ENCODE peak calls at places on chromosome 12, in nine cellular contexts. Y is sigmoid colon, J is DND-41, Z is lower lobe of right lung, G is tibial nerve, W is left ventricle myocardium inferior, T is neural progenitor cell, X is tibial artery, Q is upper lobe of left lung. O is an unnamed sample.
A peak's percentile ranks its signal among the peaks of the same experiment; 100 is the strongest.

GRCh38 chr12:68980476-68981212 is 47.7 kb upstream of the CPM start:
- DNase-seq in Z (no peak), G (no peak), J (no peak), Y (peak; percentile 69), W (no peak), T (no peak), Q (no peak), X (no peak), O (no peak)

GRCh38 chr12:58443273-58443980 is 476.9 kb downstream of the LRIG3 start:
- DNase-seq in G (no peak), W (no peak), J (no peak), Z (no peak), Y (no peak), Q (no peak), T (peak; percentile 42), X (no peak), O (no peak)

GRCh38 chr12:27999521-27999920 is 27.0 kb upstream of the PTHLH start:
- DNase-seq in W (no peak), J (no peak), Z (no peak), Q (no peak), Y (no peak), G (no peak), T (no peak), X (no peak), O (no peak)

GRCh38 chr12:31603546-31604009 is 12.6 kb upstream of the DENND5B start:
- DNase-seq in Q (no peak), G (no peak), T (no peak), W (no peak), J (no peak), Z (no peak), X (no peak), Y (no peak), O (no peak)

GRCh38 chr12:1777798-1778197 is 42.6 kb upstream of the LRTM2 start:
- DNase-seq in G (no peak), W (no peak), Q (no peak), J (no peak), T (no peak), Y (no peak), X (no peak), Z (no peak), O (peak; percentile 55)

GRCh38 chr12:115916910-115917668 is 360.4 kb downstream of the MED13L start:
- DNase-seq in G (peak; percentile 55), J (peak; percentile 48), T (peak; percentile 77), Q (peak; percentile 61), X (peak; percentile 45), Y (peak; percentile 65), W (peak; percentile 50), Z (peak; percentile 76), O (no peak)

GRCh38 chr12:57369202-57369601 is 61.6 kb downstream of the R3HDM2 start:
- DNase-seq in X (no peak), T (no peak), Q (no peak), G (no peak), Y (no peak), J (no peak), Z (no peak), W (no peak), O (no peak)

GRCh38 chr12:92244036-92244435 is 98.4 kb upstream of the BTG1 start:
- DNase-seq in J (no peak), Z (no peak), X (peak; percentile 40), G (peak; percentile 62), T (no peak), W (no peak), Q (no peak), Y (peak; percentile 73), O (no peak)

GRCh38 chr12:107845980-107846659 is 71.6 kb downstream of the ASCL4 start:
- DNase-seq in Q (no peak), W (no peak), Z (no peak), X (no peak), G (no peak), Y (no peak), T (no peak), J (no peak), O (no peak)

GRCh38 chr12:42792265-42792664 is 202.7 kb upstream of the PRICKLE1 start:
- DNase-seq in X (no peak), W (no peak), T (no peak), J (no peak), Y (no peak), Q (no peak), Z (no peak), G (no peak), O (no peak)
- TF ChIP-seq CTCF in X (no peak), W (no peak), T (peak; percentile 34), J (no peak), Y (no peak), Q (no peak), Z (no peak), G (no peak), O (no peak)

DNA sequence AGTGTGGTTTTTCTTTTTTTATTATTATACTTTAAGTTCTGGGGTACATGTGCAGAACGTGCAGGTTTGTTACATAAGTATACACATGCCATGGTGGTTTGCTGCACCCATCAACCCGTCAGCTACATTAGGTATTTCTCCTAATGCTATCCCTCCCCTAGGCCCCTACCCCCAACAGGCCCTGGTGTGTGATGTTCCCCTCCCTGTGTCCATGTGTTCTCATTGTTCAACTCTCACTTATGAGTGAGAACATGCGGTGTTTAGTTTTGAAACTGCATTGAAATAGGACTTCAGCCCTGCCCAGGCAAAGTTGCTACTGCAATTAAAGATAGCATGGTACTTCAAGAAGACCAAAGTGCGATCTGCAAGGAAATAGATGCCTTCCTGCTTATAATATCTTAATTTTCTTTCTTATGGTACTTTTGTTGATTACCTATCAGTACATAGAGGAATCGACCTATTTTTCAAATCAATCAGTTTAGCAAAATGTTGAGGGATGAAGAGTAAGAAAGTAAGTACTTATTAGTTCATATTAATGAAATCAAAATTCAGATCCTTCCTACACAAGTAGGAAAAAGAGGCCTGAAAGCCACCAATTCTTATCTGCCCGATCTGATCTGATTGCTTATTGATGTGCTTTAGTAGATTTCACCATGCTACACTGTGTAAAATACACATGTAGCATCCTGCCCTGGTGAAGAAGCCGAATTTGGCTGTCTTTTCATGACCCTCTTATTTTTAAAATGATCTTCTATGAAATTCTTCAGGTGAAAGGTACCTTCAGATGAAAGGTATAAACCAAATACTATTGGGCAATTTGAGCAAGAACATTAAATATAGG is 1.6 kb downstream of the LTA4H start:
- DNase-seq in W (no peak), Z (no peak), G (no peak), Q (no peak), T (no peak), J (no peak), X (no peak), Y (no peak), O (no peak)
- H3K27ac ChIP-seq in W (peak overlapping the region; percentile 88), Z (peak overlapping the region; percentile 89), G (peak overlapping the region; percentile 82), Q (peak overlapping the region; percentile 89), T (no peak overlapping the region), J (no peak overlapping the region), X (peak overlapping the region; percentile 91), Y (peak overlapping the region; percentile 93), O (no peak overlapping the region)

GRCh38 chr12:96427269-96427729 is 27.1 kb upstream of the CDK17 start:
- DNase-seq in T (peak; percentile 72), J (peak; percentile 46), Z (no peak), Y (peak; percentile 87), G (peak; percentile 47), W (peak; percentile 22), X (peak; percentile 73), Q (no peak), O (peak; percentile 100)
- H3K4me3 ChIP-seq in T (no peak overlapping the region), J (no peak overlapping the region), Z (no peak overlapping the region), Y (no peak overlapping the region), G (no peak overlapping the region), W (no peak overlapping the region), X (no peak overlapping the region), Q (no peak overlapping the region), O (peak overlapping the region; percentile 63)

DNA sequence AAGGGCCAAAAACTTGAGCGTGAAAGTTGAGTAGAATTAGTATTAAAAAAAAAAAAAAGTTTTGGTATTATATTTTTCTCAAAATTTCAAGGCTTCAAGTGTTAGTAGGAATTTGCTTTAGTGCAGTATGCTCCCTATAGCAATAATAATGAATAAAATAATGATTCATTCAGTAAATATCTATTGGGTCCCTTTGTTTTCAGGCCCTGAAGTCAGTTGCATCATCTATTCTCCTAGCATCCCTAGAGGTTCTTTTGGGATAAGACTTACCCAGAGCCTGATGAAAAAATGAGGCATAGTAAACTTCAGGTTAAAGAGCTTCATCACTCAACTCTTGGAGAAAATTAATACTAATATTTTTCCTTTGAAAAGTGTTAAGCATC is 1.1 kb downstream of the KMT5A start:
- DNase-seq in Q (no peak), Z (no peak), G (no peak), W (no peak), Y (no peak), X (no peak), J (no peak), T (no peak), O (no peak)
- TF ChIP-seq CTCF in Q (no peak), Z (no peak), G (no peak), W (no peak), Y (no peak), X (no peak), J (no peak), T (no peak), O (peak; percentile 25)

DNA sequence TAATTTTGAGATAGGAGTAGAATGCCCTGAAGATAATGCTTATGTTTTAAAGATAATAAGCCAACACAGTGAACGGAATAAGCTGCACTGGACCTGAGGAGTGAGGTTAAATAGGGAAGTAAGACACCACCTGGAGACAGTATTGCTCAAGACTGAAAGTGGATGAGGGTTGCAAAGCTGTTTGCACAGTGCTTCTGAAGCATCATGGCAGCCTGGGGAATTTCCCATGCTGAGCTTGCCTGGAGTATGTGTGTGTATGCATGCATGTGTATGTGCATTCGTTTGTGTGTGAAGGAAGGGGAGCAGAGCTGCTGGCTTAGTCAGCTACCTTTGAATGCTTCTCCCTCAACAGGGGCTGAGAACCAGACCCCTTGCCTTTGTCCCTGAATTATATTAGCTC is 35.8 kb downstream of the BHLHE41 start:
- DNase-seq in Y (no peak), J (no peak), Q (peak; percentile 72), T (no peak), W (no peak), Z (peak; percentile 44), G (no peak), X (no peak), O (no peak)
- H3K27ac ChIP-seq in Y (no peak overlapping the region), J (no peak overlapping the region), Q (no peak overlapping the region), T (no peak overlapping the region), W (no peak overlapping the region), Z (no peak overlapping the region), G (no peak overlapping the region), X (no peak overlapping the region), O (no peak overlapping the region)

GRCh38 chr12:22631863-22632463 is 7.0 kb downstream of the ETNK1 start:
- DNase-seq in G (no peak), Q (no peak), Y (no peak), T (no peak), W (no peak), Z (no peak), J (no peak), X (no peak), O (no peak)
- H3K4me3 ChIP-seq in G (no peak overlapping the region), Q (no peak overlapping the region), Y (no peak overlapping the region), T (no peak overlapping the region), W (no peak overlapping the region), Z (no peak overlapping the region), J (no peak overlapping the region), X (no peak overlapping the region), O (no peak overlapping the region)

GRCh38 chr12:76030378-76031080 is 1.0 kb downstream of the PHLDA1 start:
- DNase-seq in W (peak; percentile 31), J (peak; percentile 57), Q (peak; percentile 34), X (peak; percentile 32), T (peak; percentile 37), G (no peak), Y (peak; percentile 77), Z (peak; percentile 63), O (no peak)
- TF ChIP-seq CTCF in W (no peak), J (no peak), Q (peak; percentile 6), X (no peak), T (no peak), G (no peak), Y (no peak), Z (no peak), O (no peak)

O was measured in AG04450.